ENCODE peak calls at places on chromosomes 12 and 14, in ten cellular contexts. X is RWPE1, I is cardiac muscle cell, P is cardiac fibroblast, F is neural progenitor cell, Y is GM13976, H is lower leg skin, T is left ventricle myocardium inferior, W is heart right ventricle, J is right lobe of liver. O is an unnamed sample.

GRCh38 chr14:40188006-40188405 is 755.8 kb upstream of the FBXO33 start:
- DNase-seq in X (peak), I (no peak), P (no peak), F (no peak), Y (no peak), H (no peak), T (no peak), W (no peak), J (no peak), O (no peak)

GRCh38 chr12:126807312-126807711 is 1459.7 kb upstream of the TMEM132C start:
- DNase-seq in X (no peak), I (peak), P (no peak), F (no peak), Y (no peak), H (no peak), T (no peak), W (no peak), J (no peak), O (no peak)

GRCh38 chr14:103905861-103906456 is 22.3 kb upstream of the TDRD9 start:
- DNase-seq in X (no peak), I (no peak), P (no peak), F (peak), Y (peak), H (no peak), T (no peak), W (no peak), J (no peak), O (no peak)

GRCh38 chr12:64670856-64671639 is 60.8 kb downstream of the RASSF3 start:
- DNase-seq in X (peak), I (peak), P (peak), F (no peak), Y (no peak), H (no peak), T (no peak), W (no peak), J (no peak), O (no peak)

GRCh38 chr12:121033625-121034349 is 5.3 kb downstream of the OASL start:
- DNase-seq in X (peak), I (no peak), P (peak), F (no peak), Y (no peak), H (no peak), T (no peak), W (no peak), J (no peak), O (no peak)

GRCh38 chr14:25909361-25909760 is 688.5 kb downstream of the NOVA1 start:
- DNase-seq in X (no peak), I (no peak), P (no peak), F (no peak), Y (no peak), H (no peak), T (no peak), W (no peak), J (no peak), O (no peak)

GRCh38 chr12:127363392-127363791 is 903.6 kb upstream of the TMEM132C start:
- DNase-seq in X (no peak), I (peak), P (peak), F (peak), Y (no peak), H (no peak), T (no peak), W (no peak), J (no peak), O (no peak)

GRCh38 chr14:101537286-101537685 is 24.0 kb upstream of the DIO3 start:
- DNase-seq in X (no peak), I (no peak), P (no peak), F (no peak), Y (no peak), H (no peak), T (no peak), W (no peak), J (no peak), O (no peak)

GRCh38 chr14:71290301-71290700 is 383.0 kb downstream of the PCNX1 start:
- DNase-seq in X (no peak), I (no peak), P (no peak), F (no peak), Y (no peak), H (no peak), T (no peak), W (no peak), J (no peak), O (no peak)

GRCh38 chr12:43291516-43291915 is 260.5 kb downstream of the ADAMTS20 start:
- DNase-seq in X (no peak), I (no peak), P (peak), F (no peak), Y (no peak), H (no peak), T (no peak), W (no peak), J (no peak), O (no peak)

GRCh38 chr12:121284551-121285390 is 11.7 kb downstream of the CAMKK2 start:
- DNase-seq in X (no peak), I (no peak), P (peak), F (no peak), Y (no peak), H (no peak), T (no peak), W (no peak), J (peak), O (no peak)

GRCh38 chr14:89563503-89563902 is 146.5 kb upstream of the FOXN3 start:
- DNase-seq in X (no peak), I (no peak), P (no peak), F (no peak), Y (no peak), H (no peak), T (no peak), W (no peak), J (no peak), O (no peak)

GRCh38 chr14:104210548-104211195 is 72.3 kb downstream of the KIF26A start:
- DNase-seq in X (no peak), I (no peak), P (no peak), F (no peak), Y (no peak), H (no peak), T (no peak), W (peak), J (no peak), O (no peak)

GRCh38 chr12:103855036-103855712 is 14.1 kb upstream of the NT5DC3 start:
- DNase-seq in X (no peak), I (no peak), P (peak), F (no peak), Y (no peak), H (no peak), T (no peak), W (no peak), J (no peak), O (no peak)

GRCh38 chr12:93978553-93978952 is 169.8 kb upstream of the PLXNC1 start:
- DNase-seq in X (peak), I (no peak), P (peak), F (no peak), Y (no peak), H (no peak), T (no peak), W (no peak), J (no peak), O (no peak)

GRCh38 chr14:80164991-80165390 is 46.3 kb downstream of the DIO2 start:
- DNase-seq in X (no peak), I (no peak), P (peak), F (no peak), Y (no peak), H (no peak), T (no peak), W (no peak), J (no peak), O (no peak)

GRCh38 chr12:304815-305214 is 42.2 kb upstream of the SLC6A13 start:
- DNase-seq in X (peak), I (no peak), P (peak), F (no peak), Y (no peak), H (no peak), T (no peak), W (no peak), J (no peak), O (no peak)

GRCh38 chr14:34043627-34044372 is 92.9 kb upstream of the EGLN3 start:
- DNase-seq in X (peak), I (no peak), P (peak), F (no peak), Y (peak), H (no peak), T (no peak), W (no peak), J (no peak), O (no peak)

GRCh38 chr14:24367506-24368214 is at the start of gene NFATC4:
- DNase-seq in X (no peak), I (peak), P (peak), F (peak), Y (peak), H (peak), T (peak), W (peak), J (no peak), O (peak)

DNA sequence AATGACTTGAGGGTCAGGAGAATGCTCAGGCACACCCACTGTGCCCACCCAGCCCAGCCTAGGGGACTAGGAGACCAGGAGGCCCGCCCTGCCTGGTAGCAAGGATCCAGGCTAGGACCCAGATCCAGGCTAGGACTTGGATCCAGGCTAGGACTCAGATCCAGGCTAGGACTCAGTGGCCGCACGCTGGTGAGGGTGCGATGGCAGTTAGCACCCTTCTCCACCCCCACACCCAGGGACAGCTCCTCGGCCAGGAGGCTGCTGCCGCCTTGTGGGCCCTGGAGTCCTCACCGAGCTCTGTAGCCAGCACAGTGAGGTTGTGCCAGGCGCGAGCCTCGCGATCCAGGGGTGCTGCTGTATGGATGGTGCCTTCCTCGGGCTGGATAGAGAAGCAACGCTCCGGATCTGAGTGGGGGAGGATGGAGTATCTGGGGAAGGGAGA is 5.1 kb downstream of the CDH24 start:
- DNase-seq in X (no peak), I (peak), P (no peak), F (no peak), Y (no peak), H (no peak), T (no peak), W (no peak), J (no peak), O (no peak)
- TF ChIP-seq CTCF in X (no peak), I (peak), P (no peak), F (peak), Y (no peak), H (no peak), T (peak), W (peak), J (no peak), O (no peak)

DNA sequence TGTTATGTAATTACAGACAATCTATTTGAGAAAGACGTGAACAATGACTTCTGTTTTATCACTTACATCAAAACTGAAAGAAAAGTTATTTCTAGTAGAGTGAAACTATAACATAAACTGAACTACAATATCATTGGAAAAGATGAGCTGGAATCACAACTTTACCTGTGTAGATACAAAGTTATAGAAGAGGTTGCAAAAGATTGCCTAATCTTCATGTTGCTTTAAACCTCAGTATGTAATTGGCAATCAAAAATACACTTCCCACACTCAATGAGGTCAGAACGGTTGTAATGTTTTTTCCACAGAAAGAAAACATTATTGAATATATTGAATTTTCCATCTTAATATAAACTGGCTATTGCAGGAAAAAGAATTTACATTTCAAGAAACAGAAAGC is 37.7 kb upstream of the GXYLT1 start:
- DNase-seq in X (no peak), I (no peak), P (no peak), F (no peak), Y (no peak), H (no peak), T (no peak), W (no peak), J (no peak), O (no peak)
- TF ChIP-seq CTCF in X (no peak), I (no peak), P (no peak), F (no peak), Y (no peak), H (no peak), T (no peak), W (no peak), J (no peak), O (no peak)

DNA sequence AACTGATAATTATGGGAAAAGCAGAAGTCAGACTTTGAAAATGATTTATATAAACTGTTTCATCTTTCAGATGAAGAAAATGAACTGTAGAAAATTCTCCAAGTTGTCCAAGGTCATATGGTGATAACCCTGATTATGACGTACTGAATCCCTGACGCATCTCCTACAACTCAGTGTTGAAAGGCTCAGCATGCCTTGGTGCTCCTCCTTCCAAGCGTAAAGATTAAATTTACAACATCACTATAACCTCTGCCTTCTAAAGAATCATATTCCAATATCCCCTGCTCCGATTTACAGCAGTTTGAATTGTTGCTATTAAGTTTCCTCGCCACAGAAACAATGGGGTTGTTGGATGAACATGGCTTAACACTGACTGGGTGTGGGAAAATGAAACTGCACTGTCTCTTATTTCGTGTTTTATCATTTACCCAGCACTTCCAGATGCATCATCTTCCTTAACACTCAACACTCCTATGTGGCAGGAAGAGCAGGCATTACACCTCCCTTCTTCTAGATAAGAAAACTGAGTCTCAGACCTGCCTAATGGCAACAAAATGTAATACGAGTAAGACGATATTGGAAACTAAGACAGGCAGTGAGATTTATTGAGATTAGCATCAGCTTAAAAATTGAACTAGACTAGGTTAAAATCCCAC is 74.3 kb downstream of the PPM1H start:
- DNase-seq in X (no peak), I (no peak), P (peak), F (no peak), Y (no peak), H (no peak), T (no peak), W (no peak), J (no peak), O (no peak)
- TF ChIP-seq CTCF in X (no peak), I (no peak), P (no peak), F (no peak), Y (no peak), H (no peak), T (no peak), W (no peak), J (no peak), O (no peak)

GRCh38 chr12:110638792-110639191 is 24.9 kb downstream of the TCTN1 start:
- DNase-seq in X (no peak), I (no peak), P (no peak), F (no peak), Y (no peak), H (no peak), T (no peak), W (no peak), J (no peak), O (no peak)
- TF ChIP-seq CTCF in X (no peak), I (no peak), P (no peak), F (no peak), Y (no peak), H (no peak), T (no peak), W (no peak), J (no peak), O (no peak)

GRCh38 chr12:13000616-13000934 is 510 bp upstream of the HEBP1 start:
- DNase-seq in X (peak), I (peak), P (no peak), F (peak), Y (peak), H (no peak), T (no peak), W (no peak), J (peak), O (no peak)

GRCh38 chr12:13002301-13003097 is 2.4 kb upstream of the HEBP1 start:
- DNase-seq in X (no peak), I (no peak), P (no peak), F (no peak), Y (no peak), H (no peak), T (no peak), W (no peak), J (no peak), O (no peak)

GRCh38 chr12:13001725-13002040 is 1.6 kb upstream of the HEBP1 start:
- DNase-seq in X (no peak), I (no peak), P (no peak), F (no peak), Y (no peak), H (no peak), T (no peak), W (no peak), J (no peak), O (no peak)

GRCh38 chr12:12999959-13000615 is at the start of gene HEBP1:
- DNase-seq in X (peak), I (peak), P (peak), F (peak), Y (peak), H (peak), T (peak), W (peak), J (peak), O (peak)

GRCh38 chr12:13000935-13001724 is 1.1 kb upstream of the HEBP1 start:
- DNase-seq in X (peak), I (peak), P (peak), F (peak), Y (peak), H (peak), T (peak), W (peak), J (peak), O (peak)
- TF ChIP-seq CTCF in X (peak), I (peak), P (peak), F (peak), Y (no peak), H (no peak), T (peak), W (peak), J (peak), O (no peak)

DNA sequence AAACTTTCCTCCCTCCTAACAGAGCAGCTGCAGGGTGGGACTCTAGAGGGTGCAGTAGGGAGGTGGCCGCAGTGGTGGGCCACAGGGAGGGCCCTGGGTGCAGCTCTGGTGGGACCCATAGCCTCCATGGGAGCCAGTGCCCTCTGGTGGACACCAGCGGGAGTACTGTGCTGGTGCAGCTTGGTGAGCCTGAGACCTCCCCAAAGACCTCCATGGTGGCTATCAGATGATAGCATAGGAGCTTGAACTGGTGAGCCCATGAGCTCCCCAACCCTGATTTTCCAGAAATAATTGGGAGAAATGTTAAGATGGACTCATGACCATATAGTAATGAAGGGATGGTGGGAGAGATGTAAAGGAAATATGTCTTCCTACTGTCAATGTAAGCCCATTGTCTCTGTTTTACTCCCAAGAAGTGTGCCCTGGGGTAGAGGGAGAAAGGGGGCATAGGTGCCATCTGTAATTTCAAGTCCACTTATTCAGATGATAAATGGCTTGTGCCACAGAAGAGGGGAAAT is 98.7 kb downstream of the GAS2L3 start:
- DNase-seq in X (no peak), I (peak), P (peak), F (peak), Y (peak), H (no peak), T (no peak), W (peak), J (no peak), O (no peak)
- TF ChIP-seq CTCF in X (peak), I (peak), P (peak), F (peak), Y (peak), H (no peak), T (peak), W (peak), J (peak), O (peak)

DNA sequence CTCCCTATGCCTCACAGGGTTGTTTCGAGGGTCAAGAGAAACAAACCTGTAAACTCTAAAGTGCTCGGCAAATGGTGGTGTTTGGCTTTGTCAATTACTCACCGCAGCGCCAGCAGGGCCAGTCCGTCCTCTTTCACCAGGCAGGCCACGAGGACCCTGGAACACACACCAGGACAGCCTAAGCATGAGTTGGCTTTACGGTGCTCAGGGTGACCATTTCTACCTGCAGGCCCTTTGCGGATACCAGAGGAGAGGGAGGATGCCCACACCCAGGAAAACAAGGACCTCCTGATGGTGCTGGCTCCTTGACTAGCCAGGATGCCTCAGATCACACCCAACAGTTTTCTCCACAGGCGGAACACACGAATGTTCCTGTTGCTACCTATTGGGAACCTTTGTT is 11.5 kb downstream of the COL2A1 start:
- DNase-seq in X (no peak), I (no peak), P (no peak), F (no peak), Y (no peak), H (no peak), T (no peak), W (no peak), J (no peak), O (no peak)
- TF ChIP-seq CTCF in X (no peak), I (no peak), P (no peak), F (no peak), Y (no peak), H (no peak), T (no peak), W (no peak), J (no peak), O (no peak)

GRCh38 chr12:6367065-6367968 is 8.0 kb downstream of the SCNN1A start:
- DNase-seq in X (no peak), I (no peak), P (peak), F (no peak), Y (peak), H (no peak), T (no peak), W (no peak), J (no peak), O (no peak)
- TF ChIP-seq CTCF in X (no peak), I (peak), P (peak), F (peak), Y (peak), H (no peak), T (peak), W (peak), J (peak), O (no peak)